ENCODE peak calls at places on chromosomes 6 and 20, in seven cellular contexts. V is AG04450, L is H9, X is body of pancreas, H is GM20000, M is tibial artery, O is ovary. F is an unnamed sample.

GRCh38 chr6:18632670-18633410 is 245.7 kb downstream of the RNF144B start:
- DNase-seq in O (no peak), H (no peak), X (no peak), L (no peak), V (no peak), M (no peak), F (no peak)

GRCh38 chr6:30345852-30346251 is 896 bp downstream of the RPP21 start:
- DNase-seq in O (no peak), L (no peak), V (no peak), H (no peak), X (no peak), M (no peak), F (no peak)

GRCh38 chr20:40959325-40960092 is 69.1 kb upstream of the TOP1 start:
- DNase-seq in M (no peak), V (no peak), X (no peak), H (no peak), O (no peak), L (peak; percentile 8), F (no peak)

GRCh38 chr6:167565388-167565787 is 240.5 kb downstream of the TTLL2 start:
- DNase-seq in H (no peak), L (no peak), V (no peak), O (no peak), X (no peak), M (no peak), F (no peak)

GRCh38 chr6:142566628-142567396 is 265.0 kb downstream of the ADGRG6 start:
- DNase-seq in V (peak; percentile 7), O (peak; percentile 25), X (peak; percentile 50), M (peak; percentile 35), L (peak; percentile 78), H (peak; percentile 59), F (no peak)

GRCh38 chr6:137112067-137112355 is 61.4 kb downstream of the IL22RA2 start:
- DNase-seq in O (no peak), M (no peak), L (no peak), V (no peak), X (no peak), H (no peak), F (peak; percentile 51)

GRCh38 chr6:169885831-169886230 is 134.4 kb downstream of the ERMARD start:
- DNase-seq in H (no peak), V (no peak), X (no peak), L (no peak), O (peak; percentile 4), M (no peak), F (no peak)

GRCh38 chr20:13816757-13817156 is 31.9 kb downstream of the NDUFAF5 start:
- DNase-seq in H (no peak), M (no peak), X (no peak), L (no peak), V (no peak), O (no peak), F (no peak)

GRCh38 chr20:44004306-44004915 is 89.8 kb downstream of the TOX2 start:
- DNase-seq in V (no peak), O (no peak), L (no peak), M (no peak), X (no peak), H (no peak), F (no peak)

GRCh38 chr6:118580585-118581419 is 32.7 kb downstream of the PLN start:
- DNase-seq in H (peak; percentile 12), O (peak; percentile 27), M (peak; percentile 41), V (peak; percentile 30), X (peak; percentile 55), L (peak; percentile 67), F (peak; percentile 76)

GRCh38 chr6:116106146-116106545 is 5.5 kb downstream of the NT5DC1 start:
- DNase-seq in L (no peak), O (no peak), X (no peak), V (no peak), M (no peak), H (no peak), F (no peak)

GRCh38 chr6:5749666-5750215 is 257.0 kb downstream of the NRN1 start:
- DNase-seq in M (no peak), H (no peak), X (no peak), O (no peak), L (no peak), V (no peak), F (no peak)

GRCh38 chr6:44276667-44277640 is 6.7 kb downstream of the TMEM151B start:
- DNase-seq in O (no peak), L (no peak), H (no peak), X (no peak), V (no peak), M (no peak), F (no peak)

GRCh38 chr6:44277763-44278162 is 7.5 kb downstream of the TMEM151B start:
- DNase-seq in O (no peak), H (no peak), L (no peak), V (no peak), M (no peak), X (no peak), F (no peak)

GRCh38 chr6:44278316-44278715 is 8.1 kb downstream of the TMEM151B start:
- DNase-seq in H (no peak), X (no peak), L (no peak), M (no peak), V (no peak), O (no peak), F (no peak)

GRCh38 chr6:44275271-44275748 is 5.1 kb downstream of the TMEM151B start:
- DNase-seq in L (no peak), O (no peak), X (no peak), V (no peak), M (no peak), H (no peak), F (no peak)

GRCh38 chr6:44275749-44276648 is 5.7 kb downstream of the TMEM151B start:
- DNase-seq in H (no peak), L (peak; percentile 63), X (no peak), V (no peak), M (no peak), O (no peak), F (no peak)
- TF ChIP-seq CTCF in H (no peak), L (no peak), X (no peak), V (no peak), M (no peak), O (no peak), F (no peak)

GRCh38 chr6:15279047-15279661 is 33.3 kb downstream of the JARID2 start:
- DNase-seq in X (no peak), L (no peak), O (no peak), V (no peak), M (no peak), H (no peak), F (no peak)

GRCh38 chr6:15282334-15282733 is 36.5 kb downstream of the JARID2 start:
- DNase-seq in O (no peak), V (no peak), H (no peak), X (no peak), M (no peak), L (no peak), F (no peak)

GRCh38 chr6:15280023-15280422 is 34.2 kb downstream of the JARID2 start:
- DNase-seq in M (no peak), L (no peak), O (no peak), V (no peak), X (no peak), H (no peak), F (no peak)

GRCh38 chr6:15283986-15284361 is 38.1 kb downstream of the JARID2 start:
- DNase-seq in H (no peak), L (no peak), X (no peak), M (no peak), V (no peak), O (no peak), F (peak; percentile 41)

DNA sequence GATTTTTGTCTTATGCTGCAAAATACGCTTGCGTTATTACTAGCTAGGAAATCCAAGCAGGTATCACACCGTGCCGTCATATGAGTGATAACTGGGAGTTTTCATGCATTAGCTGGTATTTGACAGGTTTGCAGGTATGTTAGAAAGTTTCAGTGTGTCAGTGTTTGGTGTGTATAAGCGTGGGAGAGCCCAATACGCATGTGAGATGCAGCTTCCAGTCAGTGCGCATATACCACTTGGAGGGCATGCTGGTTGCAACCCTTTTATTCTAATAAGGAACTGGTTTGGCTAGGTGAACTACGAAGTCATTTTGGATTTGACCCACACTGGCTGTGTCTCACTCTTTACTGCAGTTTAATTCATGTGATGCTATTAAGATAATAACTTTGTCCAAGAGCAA is 35.1 kb downstream of the JARID2 start:
- DNase-seq in L (no peak), X (no peak), H (no peak), O (no peak), V (no peak), M (no peak), F (no peak)
- TF ChIP-seq CTCF in L (no peak), X (no peak), H (no peak), O (no peak), V (no peak), M (no peak), F (no peak)

DNA sequence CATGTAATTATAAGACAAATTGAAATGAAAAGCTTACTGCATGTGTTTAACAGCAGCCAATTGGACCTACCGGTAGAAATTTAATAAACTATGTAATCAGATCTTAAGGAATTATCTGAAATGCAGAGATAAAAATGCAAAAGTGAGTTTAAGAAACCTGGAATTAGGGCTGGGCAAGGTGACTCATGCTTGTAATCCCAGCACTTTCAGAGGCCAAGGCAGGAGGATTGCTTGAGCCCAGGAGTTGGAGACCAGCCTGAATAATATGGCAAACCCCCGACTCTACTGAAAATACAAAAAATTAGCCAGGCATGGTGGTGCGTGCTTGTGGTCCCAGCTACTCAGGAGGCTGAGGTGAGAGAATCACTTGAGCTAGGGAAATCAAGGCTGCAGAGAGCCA is 74.1 kb downstream of the HFE start:
- DNase-seq in L (no peak), X (no peak), V (no peak), H (no peak), O (no peak), M (no peak), F (no peak)
- TF ChIP-seq CTCF in L (no peak), X (no peak), V (no peak), H (no peak), O (no peak), M (no peak), F (no peak)

DNA sequence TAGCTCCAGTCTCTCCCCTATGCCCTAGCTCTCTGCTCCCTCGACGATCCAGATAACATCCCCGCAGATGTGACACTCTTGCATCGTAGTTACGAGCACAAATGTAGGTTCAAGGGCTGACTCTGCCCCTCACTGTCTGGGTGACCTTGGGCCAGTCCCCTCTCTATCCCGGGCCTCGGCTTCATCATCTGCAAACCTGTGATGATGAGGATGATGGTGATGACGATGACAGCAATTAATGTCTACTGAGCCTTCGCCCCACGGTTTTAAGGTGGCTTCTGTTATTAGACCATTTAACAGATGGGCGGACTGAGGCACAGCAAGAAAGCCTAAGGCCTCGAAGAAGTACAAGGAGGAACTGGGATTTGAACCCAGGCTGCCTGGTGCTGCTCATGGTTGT is 118.5 kb downstream of the PREX1 start:
- DNase-seq in M (no peak), H (no peak), O (no peak), V (no peak), X (no peak), L (no peak), F (no peak)
- TF ChIP-seq CTCF in M (no peak), H (no peak), O (no peak), V (no peak), X (no peak), L (no peak), F (no peak)

F was measured in AG09309.